ENCODE peak calls at places on chromosomes 4 and X, in ten cellular contexts. One of them, this sample, is unnamed.

GRCh38 chr4:53929955-53930798 is 134.2 kb downstream of the CHIC2 start:
- DNase-seq in tibial artery: peak; percentile 82
- DNase-seq in IMR-90: peak; percentile 93
- DNase-seq in cardiac fibroblast: peak; percentile 94
- DNase-seq in CD8-positive, alpha-beta T cell: peak; percentile 60
- DNase-seq in astrocyte: peak; percentile 86
- DNase-seq in OCI-LY7: peak; percentile 82
- DNase-seq in bronchial epithelial cell: peak; percentile 80
- DNase-seq in progenitor cell of endocrine pancreas: peak; percentile 28
- DNase-seq in nephron progenitor cell: peak; percentile 59
- DNase-seq in this sample: peak; percentile 87

GRCh38 chrX:120561634-120562568 is 1.1 kb upstream of the CUL4B start:
- DNase-seq in tibial artery: no peak
- DNase-seq in IMR-90: no peak
- DNase-seq in cardiac fibroblast: no peak
- DNase-seq in CD8-positive, alpha-beta T cell: no peak
- DNase-seq in astrocyte: no peak
- DNase-seq in OCI-LY7: peak; percentile 16
- DNase-seq in bronchial epithelial cell: no peak
- DNase-seq in progenitor cell of endocrine pancreas: no peak
- DNase-seq in nephron progenitor cell: no peak
- DNase-seq in this sample: no peak

GRCh38 chr4:147709999-147710398 is 21.9 kb upstream of the ARHGAP10 start:
- DNase-seq in tibial artery: no peak
- DNase-seq in IMR-90: peak; percentile 76
- DNase-seq in cardiac fibroblast: peak; percentile 50
- DNase-seq in CD8-positive, alpha-beta T cell: no peak
- DNase-seq in astrocyte: peak; percentile 87
- DNase-seq in OCI-LY7: no peak
- DNase-seq in bronchial epithelial cell: no peak
- DNase-seq in progenitor cell of endocrine pancreas: no peak
- DNase-seq in nephron progenitor cell: no peak
- DNase-seq in this sample: peak; percentile 27

GRCh38 chr4:95545526-95545925 is 3.2 kb downstream of the UNC5C start:
- DNase-seq in tibial artery: no peak
- DNase-seq in IMR-90: no peak
- DNase-seq in cardiac fibroblast: peak; percentile 34
- DNase-seq in CD8-positive, alpha-beta T cell: no peak
- DNase-seq in astrocyte: no peak
- DNase-seq in OCI-LY7: no peak
- DNase-seq in bronchial epithelial cell: no peak
- DNase-seq in progenitor cell of endocrine pancreas: no peak
- DNase-seq in nephron progenitor cell: no peak
- DNase-seq in this sample: no peak

GRCh38 chrX:1480082-1480785 is 27.5 kb upstream of the ASMTL start:
- DNase-seq in tibial artery: peak; percentile 8
- DNase-seq in IMR-90: no peak
- DNase-seq in cardiac fibroblast: no peak
- DNase-seq in CD8-positive, alpha-beta T cell: peak; percentile 9
- DNase-seq in astrocyte: no peak
- DNase-seq in OCI-LY7: no peak
- DNase-seq in bronchial epithelial cell: no peak
- DNase-seq in progenitor cell of endocrine pancreas: no peak
- DNase-seq in nephron progenitor cell: no peak
- DNase-seq in this sample: no peak

GRCh38 chr4:174156239-174156826 is 127.1 kb downstream of the FBXO8 start:
- DNase-seq in tibial artery: no peak
- DNase-seq in IMR-90: peak; percentile 38
- DNase-seq in cardiac fibroblast: peak; percentile 81
- DNase-seq in CD8-positive, alpha-beta T cell: no peak
- DNase-seq in astrocyte: peak; percentile 9
- DNase-seq in OCI-LY7: peak; percentile 37
- DNase-seq in bronchial epithelial cell: peak; percentile 51
- DNase-seq in progenitor cell of endocrine pancreas: no peak
- DNase-seq in nephron progenitor cell: no peak
- DNase-seq in this sample: peak; percentile 51

GRCh38 chr4:7280906-7281305 is 88.6 kb downstream of the SORCS2 start:
- DNase-seq in tibial artery: no peak
- DNase-seq in IMR-90: peak; percentile 37
- DNase-seq in cardiac fibroblast: no peak
- DNase-seq in CD8-positive, alpha-beta T cell: no peak
- DNase-seq in astrocyte: peak; percentile 36
- DNase-seq in OCI-LY7: no peak
- DNase-seq in bronchial epithelial cell: peak; percentile 76
- DNase-seq in progenitor cell of endocrine pancreas: no peak
- DNase-seq in nephron progenitor cell: no peak
- DNase-seq in this sample: peak; percentile 29

GRCh38 chr4:40193018-40193571 is 3.7 kb upstream of the RHOH start:
- DNase-seq in tibial artery: no peak
- DNase-seq in IMR-90: no peak
- DNase-seq in cardiac fibroblast: no peak
- DNase-seq in CD8-positive, alpha-beta T cell: peak; percentile 49
- DNase-seq in astrocyte: no peak
- DNase-seq in OCI-LY7: peak; percentile 84
- DNase-seq in bronchial epithelial cell: no peak
- DNase-seq in progenitor cell of endocrine pancreas: no peak
- DNase-seq in nephron progenitor cell: no peak
- DNase-seq in this sample: no peak

GRCh38 chr4:52037730-52038108 is 380 bp downstream of the SGCB start:
- DNase-seq in tibial artery: peak; percentile 29
- DNase-seq in IMR-90: peak; percentile 33
- DNase-seq in cardiac fibroblast: peak; percentile 50
- DNase-seq in CD8-positive, alpha-beta T cell: no peak
- DNase-seq in astrocyte: peak; percentile 30
- DNase-seq in OCI-LY7: peak; percentile 51
- DNase-seq in bronchial epithelial cell: no peak
- DNase-seq in progenitor cell of endocrine pancreas: peak; percentile 41
- DNase-seq in nephron progenitor cell: no peak
- DNase-seq in this sample: no peak

GRCh38 chr4:164464313-164464712 is 289.6 kb upstream of the SMIM31 start:
- DNase-seq in tibial artery: no peak
- DNase-seq in IMR-90: no peak
- DNase-seq in cardiac fibroblast: no peak
- DNase-seq in CD8-positive, alpha-beta T cell: no peak
- DNase-seq in astrocyte: no peak
- DNase-seq in OCI-LY7: no peak
- DNase-seq in bronchial epithelial cell: no peak
- DNase-seq in progenitor cell of endocrine pancreas: no peak
- DNase-seq in nephron progenitor cell: no peak
- DNase-seq in this sample: no peak

GRCh38 chrX:48677456-48678030 is 6.1 kb upstream of the WAS start:
- DNase-seq in tibial artery: no peak
- DNase-seq in IMR-90: no peak
- DNase-seq in cardiac fibroblast: no peak
- DNase-seq in CD8-positive, alpha-beta T cell: no peak
- DNase-seq in astrocyte: no peak
- DNase-seq in OCI-LY7: no peak
- DNase-seq in bronchial epithelial cell: no peak
- DNase-seq in progenitor cell of endocrine pancreas: no peak
- DNase-seq in nephron progenitor cell: peak; percentile 47
- DNase-seq in this sample: no peak

GRCh38 chr4:155984398-155984797 is 30.7 kb upstream of the CTSO start:
- DNase-seq in tibial artery: no peak
- DNase-seq in IMR-90: no peak
- DNase-seq in cardiac fibroblast: no peak
- DNase-seq in CD8-positive, alpha-beta T cell: no peak
- DNase-seq in astrocyte: no peak
- DNase-seq in OCI-LY7: no peak
- DNase-seq in bronchial epithelial cell: no peak
- DNase-seq in progenitor cell of endocrine pancreas: no peak
- DNase-seq in nephron progenitor cell: no peak
- DNase-seq in this sample: no peak

GRCh38 chrX:47384502-47384901 is 14.1 kb downstream of the ZNF157 start:
- DNase-seq in tibial artery: peak; percentile 45
- DNase-seq in IMR-90: peak; percentile 57
- DNase-seq in cardiac fibroblast: peak; percentile 72
- DNase-seq in CD8-positive, alpha-beta T cell: peak; percentile 69
- DNase-seq in astrocyte: peak; percentile 8
- DNase-seq in OCI-LY7: peak; percentile 81
- DNase-seq in bronchial epithelial cell: peak; percentile 63
- DNase-seq in progenitor cell of endocrine pancreas: peak; percentile 27
- DNase-seq in nephron progenitor cell: peak; percentile 53
- DNase-seq in this sample: peak; percentile 75
- TF ChIP-seq CTCF in tibial artery: peak; percentile 57
- TF ChIP-seq CTCF in IMR-90: peak; percentile 66
- TF ChIP-seq CTCF in cardiac fibroblast: peak; percentile 68
- TF ChIP-seq CTCF in CD8-positive, alpha-beta T cell: peak; percentile 63
- TF ChIP-seq CTCF in astrocyte: peak; percentile 71
- TF ChIP-seq CTCF in OCI-LY7: peak; percentile 88
- TF ChIP-seq CTCF in bronchial epithelial cell: peak; percentile 60
- TF ChIP-seq CTCF in progenitor cell of endocrine pancreas: peak; percentile 77
- TF ChIP-seq CTCF in nephron progenitor cell: peak; percentile 74
- TF ChIP-seq CTCF in this sample: peak; percentile 71

GRCh38 chr4:42083816-42084215 is 68.6 kb downstream of the BEND4 start:
- DNase-seq in tibial artery: no peak
- DNase-seq in IMR-90: peak; percentile 21
- DNase-seq in cardiac fibroblast: no peak
- DNase-seq in CD8-positive, alpha-beta T cell: no peak
- DNase-seq in astrocyte: no peak
- DNase-seq in OCI-LY7: no peak
- DNase-seq in bronchial epithelial cell: no peak
- DNase-seq in progenitor cell of endocrine pancreas: no peak
- DNase-seq in nephron progenitor cell: no peak
- DNase-seq in this sample: no peak
- TF ChIP-seq CTCF in tibial artery: no peak
- TF ChIP-seq CTCF in IMR-90: no peak
- TF ChIP-seq CTCF in cardiac fibroblast: no peak
- TF ChIP-seq CTCF in CD8-positive, alpha-beta T cell: no peak
- TF ChIP-seq CTCF in astrocyte: no peak
- TF ChIP-seq CTCF in OCI-LY7: no peak
- TF ChIP-seq CTCF in bronchial epithelial cell: no peak
- TF ChIP-seq CTCF in progenitor cell of endocrine pancreas: no peak
- TF ChIP-seq CTCF in nephron progenitor cell: no peak
- TF ChIP-seq CTCF in this sample: no peak

GRCh38 chr4:83582289-83582756 is 46.4 kb downstream of the GPAT3 start:
- DNase-seq in tibial artery: no peak
- DNase-seq in IMR-90: no peak
- DNase-seq in cardiac fibroblast: peak; percentile 9
- DNase-seq in CD8-positive, alpha-beta T cell: no peak
- DNase-seq in astrocyte: peak; percentile 4
- DNase-seq in OCI-LY7: peak; percentile 58
- DNase-seq in bronchial epithelial cell: peak; percentile 60
- DNase-seq in progenitor cell of endocrine pancreas: no peak
- DNase-seq in nephron progenitor cell: no peak
- DNase-seq in this sample: peak; percentile 74
- TF ChIP-seq CTCF in tibial artery: no peak
- TF ChIP-seq CTCF in IMR-90: no peak
- TF ChIP-seq CTCF in cardiac fibroblast: no peak
- TF ChIP-seq CTCF in CD8-positive, alpha-beta T cell: no peak
- TF ChIP-seq CTCF in astrocyte: no peak
- TF ChIP-seq CTCF in OCI-LY7: peak; percentile 72
- TF ChIP-seq CTCF in bronchial epithelial cell: no peak
- TF ChIP-seq CTCF in progenitor cell of endocrine pancreas: no peak
- TF ChIP-seq CTCF in nephron progenitor cell: no peak
- TF ChIP-seq CTCF in this sample: peak; percentile 16

GRCh38 chrX:46653482-46653881 is 79.9 kb downstream of the CHST7 start:
- DNase-seq in tibial artery: no peak
- DNase-seq in IMR-90: peak; percentile 4
- DNase-seq in cardiac fibroblast: no peak
- DNase-seq in CD8-positive, alpha-beta T cell: no peak
- DNase-seq in astrocyte: no peak
- DNase-seq in OCI-LY7: peak; percentile 5
- DNase-seq in bronchial epithelial cell: peak; percentile 47
- DNase-seq in progenitor cell of endocrine pancreas: no peak
- DNase-seq in nephron progenitor cell: peak; percentile 9
- DNase-seq in this sample: peak; percentile 53
- TF ChIP-seq CTCF in tibial artery: no peak
- TF ChIP-seq CTCF in IMR-90: no peak
- TF ChIP-seq CTCF in cardiac fibroblast: peak; percentile 31
- TF ChIP-seq CTCF in CD8-positive, alpha-beta T cell: no peak
- TF ChIP-seq CTCF in astrocyte: peak; percentile 7
- TF ChIP-seq CTCF in OCI-LY7: peak; percentile 46
- TF ChIP-seq CTCF in bronchial epithelial cell: peak; percentile 57
- TF ChIP-seq CTCF in progenitor cell of endocrine pancreas: peak; percentile 26
- TF ChIP-seq CTCF in nephron progenitor cell: peak; percentile 15
- TF ChIP-seq CTCF in this sample: peak; percentile 52

DNA sequence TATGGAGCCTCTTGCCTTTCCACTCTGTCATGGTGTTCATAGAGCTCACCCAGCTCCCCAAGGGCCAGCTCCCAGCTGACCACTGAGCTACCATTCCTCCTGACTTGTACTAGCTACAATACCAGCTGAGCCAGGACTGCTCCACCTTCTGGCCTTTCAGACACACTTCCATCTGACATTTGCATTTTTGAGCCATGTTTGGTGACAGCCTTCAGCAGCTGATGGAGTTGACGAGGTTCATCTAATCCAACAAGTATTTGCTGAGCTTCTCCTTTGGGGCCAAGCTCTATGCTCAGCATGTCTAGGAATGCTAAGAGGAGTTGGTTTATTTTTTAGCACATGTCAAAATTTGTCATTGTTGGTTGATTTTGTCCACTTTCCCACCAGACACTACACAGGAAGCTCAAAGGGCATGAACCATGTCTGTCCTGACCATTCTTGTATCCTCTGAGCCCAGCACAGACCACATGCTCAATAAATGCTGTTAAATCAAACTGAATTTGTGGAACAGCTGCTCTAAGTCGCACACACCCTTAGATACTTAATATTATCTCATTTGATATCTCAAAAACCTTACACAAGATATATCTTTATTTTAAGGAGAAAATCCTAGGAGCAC is 142.6 kb upstream of the PPARGC1A start:
- DNase-seq in tibial artery: no peak
- DNase-seq in IMR-90: peak; percentile 8
- DNase-seq in cardiac fibroblast: peak; percentile 23
- DNase-seq in CD8-positive, alpha-beta T cell: no peak
- DNase-seq in astrocyte: no peak
- DNase-seq in OCI-LY7: peak; percentile 10
- DNase-seq in bronchial epithelial cell: peak; percentile 30
- DNase-seq in progenitor cell of endocrine pancreas: no peak
- DNase-seq in nephron progenitor cell: no peak
- DNase-seq in this sample: peak; percentile 22
- TF ChIP-seq CTCF in tibial artery: peak; percentile 12
- TF ChIP-seq CTCF in IMR-90: no peak
- TF ChIP-seq CTCF in cardiac fibroblast: peak; percentile 4
- TF ChIP-seq CTCF in CD8-positive, alpha-beta T cell: no peak
- TF ChIP-seq CTCF in astrocyte: peak; percentile 11
- TF ChIP-seq CTCF in OCI-LY7: peak; percentile 57
- TF ChIP-seq CTCF in bronchial epithelial cell: peak; percentile 53
- TF ChIP-seq CTCF in progenitor cell of endocrine pancreas: peak; percentile 47
- TF ChIP-seq CTCF in nephron progenitor cell: peak; percentile 11
- TF ChIP-seq CTCF in this sample: peak; percentile 50

GRCh38 chr4:82890913-82891727 is at the start of gene SEC31A:
- DNase-seq in tibial artery: peak; percentile 94
- DNase-seq in IMR-90: peak; percentile 92
- DNase-seq in cardiac fibroblast: peak; percentile 94
- DNase-seq in CD8-positive, alpha-beta T cell: peak; percentile 97
- DNase-seq in astrocyte: peak; percentile 85
- DNase-seq in OCI-LY7: peak; percentile 97
- DNase-seq in bronchial epithelial cell: peak; percentile 84
- DNase-seq in progenitor cell of endocrine pancreas: peak; percentile 87
- DNase-seq in nephron progenitor cell: peak; percentile 97
- DNase-seq in this sample: peak; percentile 97
- TF ChIP-seq CTCF in tibial artery: no peak
- TF ChIP-seq CTCF in IMR-90: no peak
- TF ChIP-seq CTCF in cardiac fibroblast: no peak
- TF ChIP-seq CTCF in CD8-positive, alpha-beta T cell: no peak
- TF ChIP-seq CTCF in astrocyte: no peak
- TF ChIP-seq CTCF in OCI-LY7: peak; percentile 44
- TF ChIP-seq CTCF in bronchial epithelial cell: no peak
- TF ChIP-seq CTCF in progenitor cell of endocrine pancreas: no peak
- TF ChIP-seq CTCF in nephron progenitor cell: no peak
- TF ChIP-seq CTCF in this sample: no peak

This sample was measured in epithelial cell of esophagus.